ENCODE peak calls at places on chromosome 22, in nine cellular contexts. One of them, this sample, is unnamed.

GRCh38 chr22:37225481-37225880 is 13.2 kb upstream of the SSTR3 start:
- DNase-seq in sigmoid colon: no peak
- DNase-seq in tibial nerve: no peak
- DNase-seq in stomach: no peak
- DNase-seq in thyroid gland: no peak
- DNase-seq in body of pancreas: no peak
- DNase-seq in heart left ventricle: peak; percentile 49
- DNase-seq in Peyer's patch: peak; percentile 48
- DNase-seq in testis: no peak
- DNase-seq in this sample: peak; percentile 20

GRCh38 chr22:28426346-28427132 is 253.1 kb downstream of the TTC28 start:
- DNase-seq in sigmoid colon: no peak
- DNase-seq in tibial nerve: no peak
- DNase-seq in stomach: no peak
- DNase-seq in thyroid gland: no peak
- DNase-seq in body of pancreas: no peak
- DNase-seq in heart left ventricle: no peak
- DNase-seq in Peyer's patch: no peak
- DNase-seq in testis: no peak
- DNase-seq in this sample: no peak

GRCh38 chr22:38317237-38317994 is at the start of gene CSNK1E:
- DNase-seq in sigmoid colon: peak; percentile 91
- DNase-seq in tibial nerve: peak; percentile 77
- DNase-seq in stomach: peak; percentile 86
- DNase-seq in thyroid gland: peak; percentile 79
- DNase-seq in body of pancreas: peak; percentile 82
- DNase-seq in heart left ventricle: peak; percentile 91
- DNase-seq in Peyer's patch: peak; percentile 80
- DNase-seq in testis: peak; percentile 79
- DNase-seq in this sample: peak; percentile 51

GRCh38 chr22:25111579-25112517 is 87.8 kb upstream of the CRYBB3 start:
- DNase-seq in sigmoid colon: no peak
- DNase-seq in tibial nerve: peak; percentile 14
- DNase-seq in stomach: peak; percentile 87
- DNase-seq in thyroid gland: peak; percentile 97
- DNase-seq in body of pancreas: peak; percentile 71
- DNase-seq in heart left ventricle: peak; percentile 65
- DNase-seq in Peyer's patch: no peak
- DNase-seq in testis: peak; percentile 45
- DNase-seq in this sample: no peak

GRCh38 chr22:48658246-48658645 is 1169.4 kb downstream of the BRD1 start:
- DNase-seq in sigmoid colon: no peak
- DNase-seq in tibial nerve: no peak
- DNase-seq in stomach: no peak
- DNase-seq in thyroid gland: no peak
- DNase-seq in body of pancreas: no peak
- DNase-seq in heart left ventricle: no peak
- DNase-seq in Peyer's patch: no peak
- DNase-seq in testis: no peak
- DNase-seq in this sample: no peak

GRCh38 chr22:39733191-39733590 is 160.4 kb downstream of the ENTHD1 start:
- DNase-seq in sigmoid colon: no peak
- DNase-seq in tibial nerve: no peak
- DNase-seq in stomach: no peak
- DNase-seq in thyroid gland: no peak
- DNase-seq in body of pancreas: no peak
- DNase-seq in heart left ventricle: no peak
- DNase-seq in Peyer's patch: no peak
- DNase-seq in testis: no peak
- DNase-seq in this sample: no peak

GRCh38 chr22:37214431-37215025 is 2.3 kb upstream of the SSTR3 start:
- DNase-seq in sigmoid colon: peak; percentile 49
- DNase-seq in tibial nerve: no peak
- DNase-seq in stomach: no peak
- DNase-seq in thyroid gland: no peak
- DNase-seq in body of pancreas: no peak
- DNase-seq in heart left ventricle: no peak
- DNase-seq in Peyer's patch: no peak
- DNase-seq in testis: no peak
- DNase-seq in this sample: no peak

GRCh38 chr22:47190276-47190956 is 428.0 kb downstream of the TBC1D22A start:
- DNase-seq in sigmoid colon: peak; percentile 47
- DNase-seq in tibial nerve: no peak
- DNase-seq in stomach: peak; percentile 22
- DNase-seq in thyroid gland: peak; percentile 2
- DNase-seq in body of pancreas: no peak
- DNase-seq in heart left ventricle: peak; percentile 48
- DNase-seq in Peyer's patch: no peak
- DNase-seq in testis: peak; percentile 4
- DNase-seq in this sample: no peak

GRCh38 chr22:48101704-48102103 is 1339.3 kb downstream of the TBC1D22A start:
- DNase-seq in sigmoid colon: no peak
- DNase-seq in tibial nerve: no peak
- DNase-seq in stomach: peak; percentile 15
- DNase-seq in thyroid gland: no peak
- DNase-seq in body of pancreas: no peak
- DNase-seq in heart left ventricle: no peak
- DNase-seq in Peyer's patch: no peak
- DNase-seq in testis: no peak
- DNase-seq in this sample: no peak

GRCh38 chr22:27129266-27129665 is 471.9 kb downstream of the MIAT start:
- DNase-seq in sigmoid colon: no peak
- DNase-seq in tibial nerve: no peak
- DNase-seq in stomach: no peak
- DNase-seq in thyroid gland: no peak
- DNase-seq in body of pancreas: no peak
- DNase-seq in heart left ventricle: no peak
- DNase-seq in Peyer's patch: no peak
- DNase-seq in testis: no peak
- DNase-seq in this sample: peak; percentile 64

GRCh38 chr22:35531695-35532094 is 8.9 kb upstream of the RASD2 start:
- DNase-seq in sigmoid colon: no peak
- DNase-seq in tibial nerve: no peak
- DNase-seq in stomach: no peak
- DNase-seq in thyroid gland: no peak
- DNase-seq in body of pancreas: no peak
- DNase-seq in heart left ventricle: no peak
- DNase-seq in Peyer's patch: no peak
- DNase-seq in testis: no peak
- DNase-seq in this sample: no peak

DNA sequence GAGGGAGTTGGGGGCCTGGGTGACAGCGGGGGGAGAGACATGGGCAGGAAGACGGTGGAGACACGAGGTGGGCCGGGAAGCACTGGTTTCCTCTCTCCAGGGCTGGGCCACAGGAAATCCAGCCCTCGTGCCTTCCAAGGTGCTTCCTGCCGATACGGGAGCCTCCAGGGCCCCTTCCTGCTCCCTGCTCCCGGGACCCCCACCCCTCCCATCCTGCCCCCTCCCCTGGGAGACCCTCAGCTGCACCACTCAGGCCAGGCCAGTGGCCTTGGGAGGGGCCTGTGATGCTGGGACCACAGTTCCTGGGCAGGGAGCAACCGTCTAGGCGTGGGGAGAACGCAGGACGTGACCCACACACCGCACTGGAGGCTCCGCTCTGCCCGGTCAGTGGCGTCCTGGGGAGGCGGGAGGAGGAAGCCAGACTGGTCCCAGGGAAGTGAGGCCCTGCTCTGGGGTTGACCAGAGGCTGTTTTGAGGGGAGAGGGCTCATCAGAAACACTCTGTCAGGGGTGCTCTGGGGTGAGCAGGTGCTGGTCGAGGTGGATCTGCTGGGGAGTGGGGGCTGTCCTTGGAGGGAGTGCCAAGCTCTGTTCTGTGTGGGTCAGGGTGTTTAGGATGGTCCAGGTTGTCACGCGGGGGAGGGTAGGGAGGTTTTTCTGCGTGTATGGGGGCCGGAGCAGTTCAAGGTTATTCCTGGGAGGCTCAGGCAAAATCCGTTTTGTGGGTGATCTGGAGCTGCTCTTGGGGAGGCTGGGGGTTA is at the start of gene SHANK3:
- DNase-seq in sigmoid colon: peak; percentile 77
- DNase-seq in tibial nerve: no peak
- DNase-seq in stomach: no peak
- DNase-seq in thyroid gland: peak; percentile 26
- DNase-seq in body of pancreas: no peak
- DNase-seq in heart left ventricle: peak; percentile 86
- DNase-seq in Peyer's patch: no peak
- DNase-seq in testis: no peak
- DNase-seq in this sample: no peak
- TF ChIP-seq POLR2A in sigmoid colon: no peak
- TF ChIP-seq POLR2A in tibial nerve: no peak
- TF ChIP-seq POLR2A in stomach: no peak
- TF ChIP-seq POLR2A in thyroid gland: no peak
- TF ChIP-seq POLR2A in body of pancreas: no peak
- TF ChIP-seq POLR2A in heart left ventricle: no peak
- TF ChIP-seq POLR2A in Peyer's patch: no peak
- TF ChIP-seq POLR2A in testis: no peak
- TF ChIP-seq POLR2A in this sample: no peak

GRCh38 chr22:19290400-19291217 is 910 bp downstream of the CLTCL1 start:
- DNase-seq in sigmoid colon: no peak
- DNase-seq in tibial nerve: no peak
- DNase-seq in stomach: no peak
- DNase-seq in thyroid gland: no peak
- DNase-seq in body of pancreas: no peak
- DNase-seq in heart left ventricle: no peak
- DNase-seq in Peyer's patch: no peak
- DNase-seq in testis: no peak
- DNase-seq in this sample: no peak
- TF ChIP-seq POLR2A in sigmoid colon: no peak
- TF ChIP-seq POLR2A in tibial nerve: no peak
- TF ChIP-seq POLR2A in stomach: no peak
- TF ChIP-seq POLR2A in thyroid gland: no peak
- TF ChIP-seq POLR2A in body of pancreas: no peak
- TF ChIP-seq POLR2A in heart left ventricle: no peak
- TF ChIP-seq POLR2A in Peyer's patch: no peak
- TF ChIP-seq POLR2A in testis: no peak
- TF ChIP-seq POLR2A in this sample: no peak

DNA sequence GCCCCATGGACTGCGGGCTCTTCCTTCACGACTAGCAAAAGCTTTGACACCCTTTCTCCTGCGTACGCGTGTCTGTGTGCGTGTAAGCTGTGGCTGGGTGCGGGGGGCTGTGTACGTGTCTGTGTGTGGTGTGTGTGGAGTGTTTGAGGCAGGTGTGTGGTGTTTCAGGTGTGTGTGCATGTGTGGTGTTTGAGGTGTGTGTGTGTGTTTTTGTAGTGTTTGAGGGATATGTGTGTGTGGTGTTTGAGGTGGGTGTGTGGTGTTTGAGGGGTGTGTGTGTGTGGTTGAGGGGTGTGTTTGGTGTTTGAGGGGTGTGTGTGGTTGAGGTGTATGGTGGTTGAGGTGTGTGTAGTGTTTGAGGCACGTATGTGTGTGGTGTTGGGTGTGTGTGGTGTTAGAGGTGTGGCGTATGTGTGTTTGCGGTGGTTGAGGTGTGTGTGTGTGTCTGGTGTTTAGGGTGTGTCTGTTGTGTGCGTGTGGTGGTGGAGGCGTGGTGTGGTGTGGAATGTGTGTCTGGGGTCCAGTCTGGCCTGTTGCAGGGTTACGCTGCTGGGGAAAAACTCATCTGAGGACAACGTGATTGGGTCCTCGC is 687 bp upstream of the ARSA start:
- DNase-seq in sigmoid colon: peak; percentile 63
- DNase-seq in tibial nerve: no peak
- DNase-seq in stomach: peak; percentile 21
- DNase-seq in thyroid gland: no peak
- DNase-seq in body of pancreas: no peak
- DNase-seq in heart left ventricle: no peak
- DNase-seq in Peyer's patch: no peak
- DNase-seq in testis: no peak
- DNase-seq in this sample: no peak
- TF ChIP-seq POLR2A in sigmoid colon: no peak
- TF ChIP-seq POLR2A in tibial nerve: no peak
- TF ChIP-seq POLR2A in stomach: no peak
- TF ChIP-seq POLR2A in thyroid gland: no peak
- TF ChIP-seq POLR2A in body of pancreas: no peak
- TF ChIP-seq POLR2A in heart left ventricle: no peak
- TF ChIP-seq POLR2A in Peyer's patch: no peak
- TF ChIP-seq POLR2A in testis: no peak
- TF ChIP-seq POLR2A in this sample: no peak

GRCh38 chr22:20965888-20966855 is 883 bp upstream of the AIFM3 start:
- DNase-seq in sigmoid colon: no peak
- DNase-seq in tibial nerve: no peak
- DNase-seq in stomach: no peak
- DNase-seq in thyroid gland: no peak
- DNase-seq in body of pancreas: no peak
- DNase-seq in heart left ventricle: peak; percentile 49
- DNase-seq in Peyer's patch: no peak
- DNase-seq in testis: no peak
- DNase-seq in this sample: no peak
- TF ChIP-seq POLR2A in sigmoid colon: no peak
- TF ChIP-seq POLR2A in tibial nerve: no peak
- TF ChIP-seq POLR2A in stomach: no peak
- TF ChIP-seq POLR2A in thyroid gland: no peak
- TF ChIP-seq POLR2A in body of pancreas: no peak
- TF ChIP-seq POLR2A in heart left ventricle: no peak
- TF ChIP-seq POLR2A in Peyer's patch: no peak
- TF ChIP-seq POLR2A in testis: no peak
- TF ChIP-seq POLR2A in this sample: no peak

DNA sequence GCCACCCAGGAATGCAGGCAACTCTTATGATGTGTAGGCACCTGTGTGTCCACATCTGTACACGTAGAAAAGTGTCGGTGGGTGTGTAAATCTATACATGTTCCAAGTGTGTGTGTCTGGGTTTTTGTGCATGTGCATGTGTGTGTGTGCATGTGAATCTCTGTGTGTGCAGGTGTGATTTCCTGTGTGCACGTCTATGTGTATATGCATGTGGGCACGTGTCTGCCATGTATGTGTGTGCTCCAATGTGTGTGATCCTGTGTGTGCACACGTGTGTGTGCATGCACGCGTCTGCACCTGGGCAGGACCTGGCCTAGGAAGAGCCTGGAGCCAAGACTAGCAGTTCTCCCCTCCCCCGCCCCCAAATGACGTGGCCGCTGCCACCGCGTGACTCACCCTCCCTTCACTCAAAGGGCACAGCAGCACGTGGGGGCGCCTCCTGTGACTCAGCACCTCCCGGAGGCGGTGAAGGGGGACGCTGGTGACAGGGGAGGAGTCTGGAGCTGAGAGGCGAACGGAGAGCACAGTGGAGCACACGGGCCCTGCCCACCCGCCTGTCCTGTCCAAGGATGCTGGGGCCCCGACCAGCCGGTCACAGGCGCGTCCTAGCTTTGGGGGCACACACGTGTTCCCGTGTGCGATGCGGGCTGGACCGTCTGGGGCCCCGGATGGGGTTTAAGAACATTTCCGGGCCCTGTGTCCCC is 10.1 kb downstream of the PIM3 start:
- DNase-seq in sigmoid colon: peak; percentile 98
- DNase-seq in tibial nerve: peak; percentile 88
- DNase-seq in stomach: peak; percentile 96
- DNase-seq in thyroid gland: peak; percentile 99
- DNase-seq in body of pancreas: peak; percentile 97
- DNase-seq in heart left ventricle: peak; percentile 95
- DNase-seq in Peyer's patch: peak; percentile 95
- DNase-seq in testis: peak; percentile 95
- DNase-seq in this sample: peak; percentile 98
- TF ChIP-seq POLR2A in sigmoid colon: peak; percentile 72
- TF ChIP-seq POLR2A in tibial nerve: peak; percentile 78
- TF ChIP-seq POLR2A in stomach: peak; percentile 72
- TF ChIP-seq POLR2A in thyroid gland: peak; percentile 85
- TF ChIP-seq POLR2A in body of pancreas: peak; percentile 88
- TF ChIP-seq POLR2A in heart left ventricle: no peak
- TF ChIP-seq POLR2A in Peyer's patch: peak; percentile 96
- TF ChIP-seq POLR2A in testis: no peak
- TF ChIP-seq POLR2A in this sample: peak; percentile 53